ENCODE peak calls at places on chromosomes 16 and 17, in eight cellular contexts. K is GM12892; V is M059J; E is germinal center; H is activated naive CD4-positive, alpha-beta T cell; L is neuronal stem cell; S is NCI-H1417; Z is naive B cell. F is an unnamed sample.

GRCh38 chr17:56690441-56691291 is 97.2 kb downstream of the NOG start:
- DNase-seq in E (no peak), Z (no peak), H (no peak), K (no peak), S (no peak), L (no peak), V (no peak), F (no peak)

GRCh38 chr16:15970743-15971434 is 21.5 kb downstream of the ABCC1 start:
- DNase-seq in L (no peak), S (no peak), Z (no peak), K (no peak), E (no peak), V (peak), H (no peak), F (no peak)

GRCh38 chr16:539901-540530 is 12.5 kb downstream of the CAPN15 start:
- DNase-seq in E (no peak), K (no peak), Z (no peak), L (no peak), H (no peak), S (no peak), V (peak), F (no peak)

GRCh38 chr17:15947331-15947730 is 2.4 kb downstream of the ADORA2B start:
- DNase-seq in Z (no peak), K (no peak), E (no peak), S (no peak), V (no peak), L (no peak), H (no peak), F (no peak)

GRCh38 chr17:58279016-58279671 is 1.6 kb downstream of the MPO start:
- DNase-seq in L (no peak), Z (no peak), S (peak), V (peak), E (no peak), K (no peak), H (no peak), F (no peak)

GRCh38 chr16:69481901-69482341 is 57.5 kb downstream of the CYB5B start:
- DNase-seq in E (no peak), V (peak), L (no peak), Z (no peak), H (no peak), K (no peak), S (no peak), F (no peak)

GRCh38 chr16:74999208-74999682 is 421 bp downstream of the ZNRF1 start:
- DNase-seq in K (peak), L (peak), Z (no peak), V (peak), S (peak), H (no peak), E (peak), F (no peak)

GRCh38 chr17:21297597-21297996 is 13.1 kb downstream of the MAP2K3 start:
- DNase-seq in L (no peak), K (no peak), S (no peak), H (no peak), V (no peak), E (no peak), Z (no peak), F (no peak)

GRCh38 chr16:84443166-84443802 is 61.2 kb downstream of the MEAK7 start:
- DNase-seq in H (no peak), L (no peak), Z (no peak), S (no peak), V (no peak), E (no peak), K (no peak), F (no peak)

GRCh38 chr17:67469208-67469980 is 92.3 kb downstream of the PITPNC1 start:
- DNase-seq in E (no peak), Z (no peak), V (peak), K (no peak), L (no peak), H (no peak), S (no peak), F (no peak)

GRCh38 chr17:73334771-73335513 is 23.1 kb upstream of the CDC42EP4 start:
- DNase-seq in H (no peak), K (no peak), S (no peak), E (no peak), L (no peak), Z (no peak), V (no peak), F (no peak)

GRCh38 chr17:58693208-58693607 is 806 bp downstream of the RAD51C start:
- DNase-seq in H (no peak), L (no peak), V (no peak), Z (no peak), S (no peak), E (no peak), K (no peak), F (no peak)

GRCh38 chr16:23359092-23359760 is 57.1 kb downstream of the SCNN1B start:
- DNase-seq in E (no peak), Z (no peak), S (no peak), K (no peak), V (peak), L (no peak), H (no peak), F (no peak)

GRCh38 chr16:3094289-3095027 is 4.6 kb downstream of the ZSCAN10 start:
- DNase-seq in K (no peak), S (peak), L (no peak), Z (peak), E (peak), V (peak), H (no peak), F (peak)

GRCh38 chr17:19294443-19294842 is 57.3 kb downstream of the EPN2 start:
- DNase-seq in Z (no peak), K (no peak), E (no peak), S (no peak), V (no peak), H (no peak), L (no peak), F (no peak)

GRCh38 chr17:46769531-46770438 is 48.7 kb downstream of the WNT3 start:
- DNase-seq in V (no peak), E (no peak), H (no peak), L (no peak), S (no peak), K (no peak), Z (no peak), F (no peak)

GRCh38 chr17:59498421-59499307 is 66.7 kb upstream of the DHX40 start:
- DNase-seq in L (no peak), E (no peak), H (no peak), K (no peak), V (no peak), Z (no peak), S (peak), F (no peak)

GRCh38 chr16:48384305-48384981 is 770 bp downstream of the SIAH1 start:
- DNase-seq in K (peak), E (peak), H (no peak), S (peak), V (peak), Z (peak), L (peak), F (peak)

GRCh38 chr16:86306811-86307517 is 203.4 kb upstream of the FOXF1 start:
- DNase-seq in Z (no peak), V (peak), E (no peak), K (no peak), H (no peak), L (no peak), S (no peak), F (no peak)

GRCh38 chr17:62716834-62717588 is 89.5 kb downstream of the MRC2 start:
- DNase-seq in H (no peak), L (no peak), K (no peak), E (no peak), Z (no peak), V (no peak), S (no peak), F (no peak)

GRCh38 chr17:38585056-38585804 is 20.5 kb downstream of the SRCIN1 start:
- DNase-seq in K (no peak), H (no peak), V (peak), Z (no peak), S (peak), E (no peak), L (no peak), F (no peak)

GRCh38 chr16:69469807-69470561 is 45.6 kb downstream of the CYB5B start:
- DNase-seq in L (no peak), Z (no peak), H (no peak), S (no peak), K (no peak), E (peak), V (no peak), F (no peak)

GRCh38 chr17:75647061-75647460 is 13.8 kb downstream of the SMIM5 start:
- DNase-seq in H (no peak), Z (no peak), E (no peak), L (no peak), S (no peak), V (no peak), K (no peak), F (no peak)

GRCh38 chr16:20023190-20023589 is 50.5 kb downstream of the GPR139 start:
- DNase-seq in V (peak), H (no peak), K (no peak), E (no peak), Z (no peak), L (peak), S (no peak), F (no peak)

GRCh38 chr17:30503558-30503957 is 26.4 kb downstream of the GOSR1 start:
- DNase-seq in V (peak), S (no peak), K (no peak), E (no peak), Z (no peak), L (no peak), H (no peak), F (no peak)

GRCh38 chr17:28862497-28862896 is 7.7 kb downstream of the ERAL1 start:
- DNase-seq in L (no peak), E (no peak), K (no peak), S (no peak), Z (no peak), H (no peak), V (no peak), F (no peak)

GRCh38 chr17:74738051-74738996 is 1.3 kb downstream of the RAB37 start:
- DNase-seq in E (peak), K (peak), V (no peak), H (peak), S (peak), L (no peak), Z (peak), F (peak)

GRCh38 chr17:82328141-82328993 is 5.2 kb downstream of the SECTM1 start:
- DNase-seq in H (no peak), K (no peak), V (no peak), E (no peak), S (peak), L (no peak), Z (no peak), F (no peak)

GRCh38 chr16:48720266-48720665 is 110.3 kb upstream of the N4BP1 start:
- DNase-seq in S (no peak), K (no peak), V (peak), L (peak), Z (no peak), E (no peak), H (no peak), F (no peak)

GRCh38 chr17:82710499-82711232 is 5.8 kb upstream of the FN3KRP start:
- DNase-seq in K (no peak), E (no peak), V (no peak), H (no peak), S (no peak), L (no peak), Z (no peak), F (no peak)

GRCh38 chr16:88924834-88925539 is 52.0 kb downstream of the CBFA2T3 start:
- DNase-seq in E (peak), Z (peak), V (peak), K (peak), L (no peak), S (peak), H (no peak), F (no peak)

GRCh38 chr17:67493811-67494210 is 116.7 kb downstream of the PITPNC1 start:
- DNase-seq in H (no peak), S (no peak), L (no peak), E (no peak), K (no peak), V (no peak), Z (no peak), F (no peak)

F was measured in central memory CD4-positive, alpha-beta T cell.